ENCODE peak calls at places on chromosomes 13 and 19, in six cellular contexts. L is HCT116, P is SK-N-SH, E is GM12878, V is K562, F is H1. T is an unnamed sample.

GRCh38 chr13:32246468-32246867 is 68.7 kb downstream of the ZAR1L start:
- DNase-seq in P (peak), F (peak), V (peak), E (no peak), L (peak), T (peak)

GRCh38 chr13:20126460-20127262 is 34.2 kb downstream of the GJA3 start:
- DNase-seq in P (no peak), F (no peak), V (no peak), L (no peak), E (no peak), T (no peak)

GRCh38 chr13:79434578-79434977 is 28.5 kb upstream of the RBM26 start:
- DNase-seq in V (no peak), P (no peak), F (no peak), E (no peak), L (no peak), T (no peak)

GRCh38 chr19:50046649-50047503 is 21.1 kb downstream of the ZNF473 start:
- DNase-seq in P (peak), L (peak), V (peak), F (peak), E (no peak), T (no peak)

GRCh38 chr19:39307233-39307821 is 11.1 kb downstream of the IFNL1 start:
- DNase-seq in E (no peak), L (no peak), V (peak), F (peak), P (no peak), T (no peak)

GRCh38 chr19:6478815-6479214 is 2.8 kb downstream of the DENND1C start:
- DNase-seq in V (no peak), P (no peak), F (no peak), E (no peak), L (no peak), T (no peak)

GRCh38 chr13:109874921-109875454 is 88.6 kb upstream of the IRS2 start:
- DNase-seq in P (no peak), F (no peak), L (no peak), V (no peak), E (no peak), T (no peak)

GRCh38 chr19:50244695-50245094 is 41.3 kb downstream of the MYH14 start:
- DNase-seq in P (no peak), L (no peak), E (no peak), V (no peak), F (no peak), T (no peak)

GRCh38 chr13:39867807-39868206 is 212.3 kb downstream of the COG6 start:
- DNase-seq in V (no peak), L (no peak), E (no peak), F (no peak), P (no peak), T (no peak)

GRCh38 chr19:3179739-3180293 is 1.2 kb downstream of the S1PR4 start:
- DNase-seq in P (no peak), F (no peak), E (no peak), L (no peak), V (no peak), T (no peak)
- TF ChIP-seq JUND in P (no peak), F (no peak), E (no peak), L (no peak), V (no peak), T (no peak)

GRCh38 chr13:36966404-36966803 is 32.7 kb downstream of the ALG5 start:
- DNase-seq in V (no peak), P (no peak), L (no peak), F (no peak), E (no peak), T (no peak)
- TF ChIP-seq JUND in V (no peak), P (no peak), L (no peak), F (no peak), E (no peak), T (no peak)

GRCh38 chr19:23800281-23800680 is 41.6 kb upstream of the ZNF681 start:
- DNase-seq in E (no peak), V (no peak), L (no peak), P (no peak), F (no peak), T (no peak)

GRCh38 chr19:23802290-23802689 is 43.6 kb upstream of the ZNF681 start:
- DNase-seq in V (no peak), P (peak), F (no peak), L (no peak), E (no peak), T (no peak)

GRCh38 chr19:23800868-23801267 is 42.2 kb upstream of the ZNF681 start:
- DNase-seq in F (no peak), P (no peak), E (no peak), V (no peak), L (no peak), T (no peak)

GRCh38 chr19:23801798-23802197 is 43.1 kb upstream of the ZNF681 start:
- DNase-seq in P (no peak), F (no peak), V (no peak), E (no peak), L (no peak), T (no peak)

DNA sequence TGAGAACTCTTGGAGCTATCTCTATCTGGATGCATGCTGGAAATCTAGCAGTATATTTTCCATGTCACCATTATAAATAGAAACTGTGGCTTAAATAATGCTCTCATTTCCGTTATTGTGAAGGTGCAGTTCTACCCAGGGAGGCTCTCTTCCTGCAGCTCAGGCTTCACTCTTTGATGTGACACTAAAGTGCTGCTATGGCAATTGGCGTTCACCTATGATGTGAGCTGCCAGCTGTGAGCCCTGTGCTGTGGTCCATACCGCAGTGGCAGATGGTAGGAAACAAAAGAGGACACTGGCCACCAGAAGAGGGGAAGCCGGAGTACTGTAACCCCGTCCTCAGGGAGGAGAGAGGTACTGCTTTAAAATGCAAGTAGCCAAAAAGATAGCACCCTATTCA is 40.6 kb upstream of the ZNF681 start:
- DNase-seq in V (no peak), E (peak), P (no peak), L (no peak), F (peak), T (no peak)
- TF ChIP-seq JUND in V (no peak), E (no peak), P (no peak), L (no peak), F (no peak), T (no peak)

GRCh38 chr13:107239213-107239612 is 671.3 kb upstream of the ARGLU1 start:
- DNase-seq in F (no peak), E (no peak), P (no peak), V (no peak), L (no peak), T (no peak)

GRCh38 chr13:107233541-107233940 is 665.6 kb upstream of the ARGLU1 start:
- DNase-seq in F (no peak), P (no peak), E (no peak), L (no peak), V (no peak), T (no peak)

GRCh38 chr13:107238262-107238661 is 670.3 kb upstream of the ARGLU1 start:
- DNase-seq in L (no peak), F (no peak), P (no peak), E (no peak), V (no peak), T (no peak)

GRCh38 chr13:107231941-107232340 is 664.0 kb upstream of the ARGLU1 start:
- DNase-seq in L (no peak), V (no peak), F (no peak), P (no peak), E (no peak), T (no peak)

GRCh38 chr13:107234315-107234714 is 666.4 kb upstream of the ARGLU1 start:
- DNase-seq in V (no peak), F (no peak), L (no peak), E (no peak), P (no peak), T (no peak)
- TF ChIP-seq JUND in V (no peak), F (no peak), L (no peak), E (no peak), P (no peak), T (no peak)

GRCh38 chr19:3479819-3480215 is 508 bp downstream of the SMIM24 start:
- DNase-seq in E (no peak), L (no peak), F (peak), P (peak), V (peak), T (no peak)
- TF ChIP-seq JUND in E (no peak), L (no peak), F (no peak), P (no peak), V (no peak), T (no peak)

DNA sequence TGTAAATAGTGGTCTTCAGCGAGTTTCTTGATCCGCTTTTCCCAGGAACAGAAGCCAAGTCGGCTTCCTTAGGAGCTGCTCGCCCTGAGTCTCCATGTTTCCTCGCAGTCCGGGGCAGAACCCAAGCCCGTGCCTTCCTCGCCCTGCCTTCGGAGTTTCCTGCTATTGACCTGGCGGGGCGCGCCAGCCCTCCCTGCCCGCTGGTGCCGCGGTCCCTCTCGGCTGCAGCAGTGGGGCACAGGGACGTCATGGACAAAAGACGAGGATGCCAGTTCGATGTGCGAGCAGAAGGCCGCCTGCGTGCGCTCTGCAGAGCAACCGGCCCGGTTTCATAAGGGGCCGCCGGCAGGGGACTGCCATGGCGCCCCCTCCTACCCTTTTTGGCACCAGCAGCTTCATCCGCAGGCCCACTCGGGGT is 156.6 kb downstream of the TM9SF2 start:
- DNase-seq in P (peak), F (peak), V (no peak), E (no peak), L (no peak), T (no peak)
- TF ChIP-seq JUND in P (no peak), F (no peak), V (no peak), E (no peak), L (no peak), T (no peak)

DNA sequence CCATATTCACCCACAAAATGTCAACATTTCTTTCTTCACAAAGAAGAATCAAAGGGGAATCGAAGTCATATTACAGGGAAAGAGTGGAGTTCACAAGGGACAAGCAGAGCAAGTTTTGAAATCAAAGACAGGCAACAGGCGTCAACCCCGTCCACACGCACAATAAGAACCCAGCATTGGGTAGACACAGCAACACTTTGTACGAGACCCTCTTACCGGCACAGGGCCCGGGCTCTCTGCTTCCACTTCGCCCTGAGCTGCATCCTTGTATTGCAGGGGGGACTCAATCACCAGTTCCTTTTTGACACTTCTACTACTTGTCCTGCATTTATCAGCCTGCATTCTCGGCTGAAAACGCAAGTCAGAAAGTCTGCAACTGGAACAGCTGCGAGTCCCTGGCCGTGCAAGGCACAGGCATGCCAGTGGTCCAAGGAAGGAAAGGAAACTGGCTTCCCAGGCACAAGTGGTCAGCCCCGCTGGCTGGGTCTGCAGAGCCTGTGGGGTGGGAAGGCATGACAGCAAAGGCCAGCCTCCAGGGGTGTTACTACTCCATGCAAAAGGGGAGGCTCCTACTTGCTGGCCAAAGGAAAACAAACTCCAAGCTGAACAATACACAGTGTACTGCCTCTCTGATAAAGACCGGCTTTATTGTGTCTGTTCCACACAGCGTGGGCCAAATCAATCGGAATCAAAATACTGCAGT is at the start of gene DOCK9:
- DNase-seq in F (peak), L (no peak), V (no peak), E (no peak), P (no peak), T (no peak)
- TF ChIP-seq JUND in F (no peak), L (no peak), V (no peak), E (no peak), P (no peak), T (no peak)

GRCh38 chr19:17718988-17719711 is at the start of gene MAP1S:
- DNase-seq in V (peak), E (no peak), F (peak), P (peak), L (no peak), T (peak)
- TF ChIP-seq JUND in V (no peak), E (no peak), F (no peak), P (no peak), L (no peak), T (no peak)

GRCh38 chr13:107192289-107192688 is 624.4 kb upstream of the ARGLU1 start:
- DNase-seq in P (no peak), E (no peak), L (no peak), V (no peak), F (no peak), T (no peak)

GRCh38 chr13:107185889-107186288 is 618.0 kb upstream of the ARGLU1 start:
- DNase-seq in L (no peak), V (no peak), F (no peak), E (no peak), P (no peak), T (no peak)

GRCh38 chr13:107190065-107190464 is 622.1 kb upstream of the ARGLU1 start:
- DNase-seq in E (no peak), P (no peak), L (no peak), V (no peak), F (no peak), T (no peak)
- TF ChIP-seq JUND in E (no peak), P (peak), L (no peak), V (no peak), F (no peak), T (no peak)

GRCh38 chr19:18762125-18763023 is 28.7 kb downstream of the COMP start:
- DNase-seq in E (no peak), F (no peak), P (peak), L (peak), V (no peak), T (peak)
- TF ChIP-seq JUND in E (no peak), F (no peak), P (no peak), L (no peak), V (no peak), T (no peak)

T was measured in T47D.